ENCODE peak calls at places on chromosomes 7 and 10, in five cellular contexts. R is GF-D8, Y is iris pigment epithelial cell, L is globus pallidus, F is cardiac fibroblast. S is an unnamed sample.

GRCh38 chr10:127450644-127451043 is 98.5 kb upstream of the NPS start:
- DNase-seq in F (no peak), R (no peak), L (no peak), Y (no peak), S (no peak)

GRCh38 chr10:3217301-3217700 is 44.7 kb upstream of the PITRM1 start:
- DNase-seq in R (no peak), F (peak; percentile 79), Y (peak; percentile 84), L (no peak), S (no peak)

GRCh38 chr7:20327047-20327446 is 3.7 kb upstream of the ITGB8 start:
- DNase-seq in L (no peak), R (no peak), Y (peak; percentile 67), F (peak; percentile 63), S (no peak)

GRCh38 chr10:110327262-110327914 is 22.7 kb upstream of the SMNDC1 start:
- DNase-seq in Y (no peak), L (no peak), R (no peak), F (peak; percentile 50), S (no peak)

GRCh38 chr10:69647101-69647500 is 17.1 kb downstream of the FAM241B start:
- DNase-seq in Y (no peak), F (no peak), L (no peak), R (no peak), S (no peak)

GRCh38 chr10:79358811-79359210 is 11.5 kb downstream of the PPIF start:
- DNase-seq in Y (no peak), F (no peak), R (no peak), L (no peak), S (no peak)

GRCh38 chr10:84854439-84854838 is 526.0 kb downstream of the CCSER2 start:
- DNase-seq in Y (no peak), L (no peak), F (no peak), R (no peak), S (no peak)

GRCh38 chr10:86522385-86522855 is 828 bp upstream of the WAPL start:
- DNase-seq in Y (peak; percentile 23), R (no peak), F (peak; percentile 31), L (no peak), S (no peak)